ENCODE peak calls at places on chromosomes 6 and 20, in nine cellular contexts. V is PC-9, M is endothelial cell, X is AG04449, W is WTC11, Y is A549, L is adrenal gland, A is IMR-90, C is heart left ventricle. O is an unnamed sample.

GRCh38 chr6:29589423-29590048 is 4.6 kb downstream of the OR2H2 start:
- DNase-seq in V (no peak), M (peak; percentile 68), X (peak; percentile 5), W (peak; percentile 53), Y (peak; percentile 25), L (peak; percentile 77), A (peak; percentile 47), C (peak; percentile 28), O (peak; percentile 63)

GRCh38 chr6:163738725-163739124 is 324.2 kb downstream of the QKI start:
- DNase-seq in V (no peak), M (no peak), X (no peak), W (no peak), Y (no peak), L (no peak), A (peak; percentile 55), C (no peak), O (no peak)

GRCh38 chr6:134111062-134111677 is 58.7 kb upstream of the SLC2A12 start:
- DNase-seq in V (peak; percentile 59), M (peak; percentile 34), X (no peak), W (peak; percentile 34), Y (peak; percentile 72), L (peak; percentile 60), A (peak; percentile 68), C (peak; percentile 19), O (peak; percentile 75)

GRCh38 chr6:34276881-34277762 is 28.3 kb upstream of the SMIM29 start:
- DNase-seq in V (no peak), M (no peak), X (no peak), W (no peak), Y (no peak), L (no peak), A (no peak), C (no peak), O (no peak)

GRCh38 chr20:23640018-23640872 is 2.5 kb upstream of the CST3 start:
- DNase-seq in V (no peak), M (no peak), X (no peak), W (no peak), Y (no peak), L (no peak), A (no peak), C (no peak), O (no peak)

GRCh38 chr20:48723308-48724264 is 104.2 kb downstream of the PREX1 start:
- DNase-seq in V (no peak), M (no peak), X (no peak), W (no peak), Y (no peak), L (peak; percentile 74), A (no peak), C (peak; percentile 17), O (no peak)

GRCh38 chr6:90654166-90654565 is 67.3 kb upstream of the MAP3K7 start:
- DNase-seq in V (no peak), M (no peak), X (no peak), W (no peak), Y (no peak), L (no peak), A (no peak), C (no peak), O (no peak)

GRCh38 chr6:157830354-157831017 is 7.4 kb downstream of the SNX9 start:
- DNase-seq in V (no peak), M (no peak), X (no peak), W (no peak), Y (no peak), L (no peak), A (no peak), C (no peak), O (peak; percentile 34)

GRCh38 chr20:62989201-62989601 is 17.6 kb downstream of the BHLHE23 start:
- DNase-seq in V (no peak), M (no peak), X (no peak), W (no peak), Y (no peak), L (no peak), A (no peak), C (no peak), O (no peak)

GRCh38 chr6:105879902-105880547 is 206.1 kb upstream of the PRDM1 start:
- DNase-seq in V (no peak), M (no peak), X (no peak), W (no peak), Y (no peak), L (peak; percentile 59), A (no peak), C (peak; percentile 49), O (no peak)

GRCh38 chr20:34954905-34955231 is 738 bp downstream of the GSS start:
- DNase-seq in V (no peak), M (peak; percentile 17), X (no peak), W (peak; percentile 22), Y (no peak), L (peak; percentile 68), A (peak; percentile 42), C (peak; percentile 40), O (no peak)

GRCh38 chr6:131510094-131510493 is 62.9 kb upstream of the ARG1 start:
- DNase-seq in V (no peak), M (no peak), X (no peak), W (peak; percentile 60), Y (no peak), L (no peak), A (no peak), C (no peak), O (no peak)

GRCh38 chr20:39661833-39662232 is 699.7 kb downstream of the DHX35 start:
- DNase-seq in V (peak; percentile 42), M (no peak), X (peak; percentile 47), W (no peak), Y (peak; percentile 11), L (no peak), A (no peak), C (no peak), O (no peak)

GRCh38 chr6:157693867-157694266 is 129.2 kb upstream of the SNX9 start:
- DNase-seq in V (no peak), M (no peak), X (no peak), W (no peak), Y (peak; percentile 17), L (peak; percentile 67), A (no peak), C (peak; percentile 72), O (no peak)

GRCh38 chr6:73231986-73232391 is 6.7 kb upstream of the KHDC1L start:
- DNase-seq in V (no peak), M (no peak), X (no peak), W (no peak), Y (no peak), L (no peak), A (no peak), C (no peak), O (no peak)

GRCh38 chr20:5650191-5650691 is 100.0 kb upstream of the SHLD1 start:
- DNase-seq in V (no peak), M (no peak), X (no peak), W (no peak), Y (no peak), L (no peak), A (no peak), C (no peak), O (peak; percentile 50)

GRCh38 chr6:14309516-14309915 is 191.9 kb downstream of the CD83 start:
- DNase-seq in V (no peak), M (no peak), X (no peak), W (no peak), Y (no peak), L (no peak), A (no peak), C (no peak), O (no peak)
- TF ChIP-seq CTCF in V (no peak), M (no peak), X (no peak), W (no peak), Y (no peak), L (no peak), A (no peak), C (no peak), O (no peak)

GRCh38 chr6:7991992-7992815 is 72.0 kb downstream of the BLOC1S5 start:
- DNase-seq in V (peak; percentile 51), M (no peak), X (peak; percentile 52), W (no peak), Y (peak; percentile 44), L (peak; percentile 75), A (peak; percentile 92), C (peak; percentile 23), O (peak; percentile 72)
- TF ChIP-seq CTCF in V (peak; percentile 63), M (peak; percentile 40), X (peak; percentile 8), W (no peak), Y (peak; percentile 63), L (peak; percentile 46), A (peak; percentile 56), C (peak; percentile 35), O (peak; percentile 16)

DNA sequence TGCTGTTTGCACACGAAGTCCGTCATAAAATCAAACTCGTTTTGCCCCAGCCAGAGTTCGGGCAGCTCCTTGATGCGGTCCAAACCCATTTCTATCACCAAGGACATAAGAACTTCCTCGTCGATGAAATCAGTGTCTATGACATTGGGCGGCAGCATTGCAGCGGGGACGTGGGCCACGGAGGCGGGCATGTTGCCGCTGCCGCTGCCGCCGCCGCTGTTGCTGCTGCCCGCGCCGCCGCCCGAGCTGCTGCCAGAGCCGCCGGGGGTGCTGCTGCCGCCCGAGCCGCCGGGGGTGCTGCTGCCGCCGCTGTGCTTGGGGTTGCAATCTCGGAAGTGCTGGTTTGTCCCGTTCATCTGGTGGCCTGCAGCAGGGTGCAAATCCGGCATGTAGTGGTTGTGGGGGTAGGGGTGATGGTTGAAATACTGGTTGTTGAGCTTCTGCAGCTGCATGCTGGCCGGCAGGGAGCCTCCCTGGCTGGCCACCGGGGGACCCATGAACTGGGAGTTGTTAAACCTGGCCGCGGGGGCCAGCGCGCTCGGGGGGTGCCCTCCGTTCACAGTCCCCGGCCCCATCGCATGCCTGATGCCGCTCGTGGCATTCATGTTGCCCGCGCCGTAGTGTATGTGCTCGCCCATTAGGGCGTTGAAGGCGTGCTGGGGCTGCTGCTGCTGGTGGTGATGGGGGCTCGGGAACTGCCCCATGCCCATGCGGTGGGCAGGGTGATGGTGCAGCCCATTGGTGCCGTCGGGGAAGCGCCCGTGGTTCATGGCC is 1.1 kb downstream of the CITED2 start:
- DNase-seq in V (no peak), M (peak; percentile 63), X (no peak), W (peak; percentile 55), Y (peak; percentile 60), L (peak; percentile 78), A (peak; percentile 40), C (peak; percentile 60), O (peak; percentile 53)
- TF ChIP-seq CTCF in V (no peak), M (peak; percentile 25), X (peak; percentile 2), W (peak; percentile 19), Y (peak; percentile 44), L (no peak), A (no peak), C (peak; percentile 7), O (peak; percentile 52)

GRCh38 chr6:27188206-27188884 is 59.2 kb upstream of the PRSS16 start:
- DNase-seq in V (peak; percentile 71), M (peak; percentile 55), X (peak; percentile 38), W (peak; percentile 68), Y (peak; percentile 58), L (peak; percentile 72), A (peak; percentile 84), C (peak; percentile 34), O (peak; percentile 72)

GRCh38 chr6:27183082-27183832 is 64.2 kb upstream of the PRSS16 start:
- DNase-seq in V (no peak), M (no peak), X (no peak), W (peak; percentile 25), Y (no peak), L (no peak), A (no peak), C (peak; percentile 37), O (no peak)

DNA sequence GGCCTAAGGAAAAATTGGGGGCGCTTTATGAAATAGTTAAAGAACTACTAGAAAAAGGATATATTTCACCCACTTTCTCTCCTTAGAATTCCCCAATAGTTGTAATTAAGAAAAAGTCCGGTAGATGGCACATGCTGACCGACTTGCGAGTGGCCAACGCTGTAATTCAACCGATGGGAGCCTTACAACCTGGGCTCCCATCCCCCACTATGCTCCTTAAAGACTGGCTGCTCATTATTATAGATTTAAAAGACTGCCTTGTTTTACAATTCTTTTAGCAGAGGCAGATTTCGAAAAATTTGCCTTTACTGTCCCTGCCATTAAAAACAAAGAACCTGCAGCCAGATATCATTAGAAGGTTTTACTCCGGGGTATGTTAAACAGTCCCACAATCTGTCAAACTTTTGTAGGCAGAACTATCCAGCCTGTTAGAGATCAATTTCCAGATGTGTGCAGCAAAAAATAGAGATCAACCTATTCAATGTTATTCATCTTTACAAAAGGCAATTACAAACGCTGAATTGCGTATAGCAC is 58.5 kb upstream of the PRSS16 start:
- DNase-seq in V (peak; percentile 66), M (peak; percentile 55), X (peak; percentile 24), W (peak; percentile 47), Y (peak; percentile 77), L (peak; percentile 78), A (peak; percentile 83), C (peak; percentile 56), O (peak; percentile 70)
- TF ChIP-seq CTCF in V (peak; percentile 88), M (peak; percentile 75), X (peak; percentile 51), W (peak; percentile 57), Y (peak; percentile 76), L (peak; percentile 85), A (peak; percentile 78), C (peak; percentile 74), O (peak; percentile 65)